ENCODE peak calls at places on chromosomes 12 and 14, in nine cellular contexts. D is GM23338, Y is AG08395, A is NCI-H774, L is HAP-1, T is choroid plexus epithelial cell, U is ELF-1, G is nephron progenitor cell, W is smooth muscle cell of the brain vasculature. H is an unnamed sample.

GRCh38 chr12:45745861-45746277 is 16.4 kb downstream of the ARID2 start:
- DNase-seq in D (peak; percentile 26), Y (peak; percentile 51), A (no peak), L (no peak), T (peak; percentile 60), U (no peak), G (no peak), W (no peak), H (no peak)

GRCh38 chr12:3607821-3608220 is 116.8 kb downstream of the PRMT8 start:
- DNase-seq in D (no peak), Y (no peak), A (no peak), L (no peak), T (no peak), U (no peak), G (no peak), W (no peak), H (no peak)

GRCh38 chr14:37196604-37197420 is 925 bp upstream of the MIPOL1 start:
- DNase-seq in D (no peak), Y (no peak), A (no peak), L (no peak), T (no peak), U (no peak), G (no peak), W (no peak), H (peak; percentile 13)

GRCh38 chr14:102187583-102188001 is 47.9 kb downstream of the WDR20 start:
- DNase-seq in D (no peak), Y (no peak), A (no peak), L (no peak), T (no peak), U (no peak), G (no peak), W (no peak), H (no peak)

GRCh38 chr14:99729991-99730875 is 46.1 kb downstream of the CYP46A1 start:
- DNase-seq in D (peak; percentile 89), Y (peak; percentile 81), A (no peak), L (peak; percentile 92), T (no peak), U (peak; percentile 92), G (peak; percentile 98), W (no peak), H (peak; percentile 43)

GRCh38 chr12:122921917-122922316 is 26.0 kb upstream of the VPS37B start:
- DNase-seq in D (no peak), Y (no peak), A (no peak), L (no peak), T (no peak), U (peak; percentile 50), G (no peak), W (no peak), H (peak; percentile 70)

GRCh38 chr14:104870368-104871144 is 5.5 kb downstream of the CEP170B start:
- DNase-seq in D (peak; percentile 68), Y (no peak), A (no peak), L (peak; percentile 71), T (no peak), U (peak; percentile 44), G (peak; percentile 66), W (no peak), H (no peak)

GRCh38 chr14:94054401-94054800 is 26.6 kb downstream of the DDX24 start:
- DNase-seq in D (no peak), Y (no peak), A (no peak), L (no peak), T (no peak), U (no peak), G (no peak), W (no peak), H (no peak)

GRCh38 chr12:12456637-12457036 is 99.8 kb downstream of the BORCS5 start:
- DNase-seq in D (no peak), Y (no peak), A (no peak), L (no peak), T (peak; percentile 68), U (no peak), G (no peak), W (no peak), H (no peak)

GRCh38 chr12:49068879-49069506 is 786 bp downstream of the RHEBL1 start:
- DNase-seq in D (no peak), Y (no peak), A (no peak), L (peak; percentile 48), T (no peak), U (peak; percentile 18), G (peak; percentile 26), W (no peak), H (no peak)

GRCh38 chr12:13961983-13962382 is 19.4 kb downstream of the GRIN2B start:
- DNase-seq in D (no peak), Y (no peak), A (no peak), L (no peak), T (no peak), U (no peak), G (no peak), W (no peak), H (no peak)

GRCh38 chr14:76710093-76711010 is 50.9 kb upstream of the VASH1 start:
- DNase-seq in D (peak; percentile 71), Y (peak; percentile 57), A (peak; percentile 2), L (peak; percentile 48), T (peak; percentile 74), U (peak; percentile 34), G (peak; percentile 31), W (peak; percentile 10), H (peak; percentile 69)

GRCh38 chr12:124721501-124722154 is 142.0 kb downstream of the SCARB1 start:
- DNase-seq in D (no peak), Y (no peak), A (no peak), L (no peak), T (no peak), U (no peak), G (no peak), W (no peak), H (peak; percentile 68)

GRCh38 chr14:78164226-78164853 is 5.8 kb upstream of the NRXN3 start:
- DNase-seq in D (peak; percentile 90), Y (no peak), A (peak; percentile 6), L (peak; percentile 68), T (peak; percentile 8), U (peak; percentile 73), G (peak; percentile 65), W (no peak), H (no peak)

GRCh38 chr12:125075-125474 is 58.5 kb downstream of the IQSEC3 start:
- DNase-seq in D (no peak), Y (no peak), A (no peak), L (no peak), T (no peak), U (no peak), G (no peak), W (no peak), H (no peak)

GRCh38 chr14:45906257-45906656 is 653.3 kb upstream of the MIS18BP1 start:
- DNase-seq in D (no peak), Y (no peak), A (no peak), L (no peak), T (no peak), U (no peak), G (no peak), W (no peak), H (no peak)